ENCODE peak calls at places on chromosomes 3 and 15, in five cellular contexts. One of them, this sample, is unnamed.

GRCh38 chr3:57281710-57282109 is 10.8 kb downstream of the ASB14 start:
- DNase-seq in MG63: no peak
- DNase-seq in activated T-cell treated with anti-CD3 and anti-CD28 coated beads for 1 hour: no peak
- DNase-seq in PC-3: peak
- DNase-seq in heart left ventricle: no peak
- DNase-seq in this sample: no peak

GRCh38 chr3:61875073-61875472 is 313.7 kb downstream of the PTPRG start:
- DNase-seq in MG63: no peak
- DNase-seq in activated T-cell treated with anti-CD3 and anti-CD28 coated beads for 1 hour: no peak
- DNase-seq in PC-3: no peak
- DNase-seq in heart left ventricle: no peak
- DNase-seq in this sample: no peak

GRCh38 chr3:89964347-89964746 is 856.9 kb downstream of the EPHA3 start:
- DNase-seq in MG63: no peak
- DNase-seq in activated T-cell treated with anti-CD3 and anti-CD28 coated beads for 1 hour: no peak
- DNase-seq in PC-3: no peak
- DNase-seq in heart left ventricle: no peak
- DNase-seq in this sample: no peak

GRCh38 chr3:64539451-64540196 is 148.2 kb downstream of the ADAMTS9 start:
- DNase-seq in MG63: peak
- DNase-seq in activated T-cell treated with anti-CD3 and anti-CD28 coated beads for 1 hour: no peak
- DNase-seq in PC-3: no peak
- DNase-seq in heart left ventricle: peak
- DNase-seq in this sample: no peak

GRCh38 chr3:36941658-36942057 is 3.2 kb downstream of the TRANK1 start:
- DNase-seq in MG63: peak
- DNase-seq in activated T-cell treated with anti-CD3 and anti-CD28 coated beads for 1 hour: no peak
- DNase-seq in PC-3: no peak
- DNase-seq in heart left ventricle: no peak
- DNase-seq in this sample: no peak

GRCh38 chr3:132660745-132661067 is 577 bp downstream of the UBA5 start:
- DNase-seq in MG63: no peak
- DNase-seq in activated T-cell treated with anti-CD3 and anti-CD28 coated beads for 1 hour: no peak
- DNase-seq in PC-3: peak
- DNase-seq in heart left ventricle: no peak
- DNase-seq in this sample: no peak

GRCh38 chr3:134932035-134932434 is 137.0 kb downstream of the EPHB1 start:
- DNase-seq in MG63: no peak
- DNase-seq in activated T-cell treated with anti-CD3 and anti-CD28 coated beads for 1 hour: no peak
- DNase-seq in PC-3: no peak
- DNase-seq in heart left ventricle: no peak
- DNase-seq in this sample: no peak

GRCh38 chr15:81023483-81024264 is 23.0 kb downstream of the TLNRD1 start:
- DNase-seq in MG63: peak
- DNase-seq in activated T-cell treated with anti-CD3 and anti-CD28 coated beads for 1 hour: no peak
- DNase-seq in PC-3: peak
- DNase-seq in heart left ventricle: peak
- DNase-seq in this sample: peak

GRCh38 chr3:170585937-170586310 is at the start of gene SLC7A14:
- DNase-seq in MG63: no peak
- DNase-seq in activated T-cell treated with anti-CD3 and anti-CD28 coated beads for 1 hour: no peak
- DNase-seq in PC-3: no peak
- DNase-seq in heart left ventricle: no peak
- DNase-seq in this sample: peak

GRCh38 chr15:35306361-35306981 is 221.4 kb upstream of the NANOGP8 start:
- DNase-seq in MG63: peak
- DNase-seq in activated T-cell treated with anti-CD3 and anti-CD28 coated beads for 1 hour: no peak
- DNase-seq in PC-3: peak
- DNase-seq in heart left ventricle: no peak
- DNase-seq in this sample: no peak

GRCh38 chr3:105033081-105033480 is 333.6 kb upstream of the ALCAM start:
- DNase-seq in MG63: no peak
- DNase-seq in activated T-cell treated with anti-CD3 and anti-CD28 coated beads for 1 hour: no peak
- DNase-seq in PC-3: no peak
- DNase-seq in heart left ventricle: no peak
- DNase-seq in this sample: no peak

GRCh38 chr3:143090486-143090885 is 29.1 kb upstream of the CHST2 start:
- DNase-seq in MG63: peak
- DNase-seq in activated T-cell treated with anti-CD3 and anti-CD28 coated beads for 1 hour: no peak
- DNase-seq in PC-3: no peak
- DNase-seq in heart left ventricle: peak
- DNase-seq in this sample: no peak

GRCh38 chr3:123068227-123069020 is 1.6 kb downstream of the PDIA5 start:
- DNase-seq in MG63: no peak
- DNase-seq in activated T-cell treated with anti-CD3 and anti-CD28 coated beads for 1 hour: no peak
- DNase-seq in PC-3: peak
- DNase-seq in heart left ventricle: no peak
- DNase-seq in this sample: no peak

GRCh38 chr15:70212288-70212962 is 114.7 kb upstream of the TLE3 start:
- DNase-seq in MG63: no peak
- DNase-seq in activated T-cell treated with anti-CD3 and anti-CD28 coated beads for 1 hour: no peak
- DNase-seq in PC-3: no peak
- DNase-seq in heart left ventricle: no peak
- DNase-seq in this sample: no peak

GRCh38 chr3:159865042-159865579 is 123.5 kb upstream of the IL12A start:
- DNase-seq in MG63: peak
- DNase-seq in activated T-cell treated with anti-CD3 and anti-CD28 coated beads for 1 hour: no peak
- DNase-seq in PC-3: peak
- DNase-seq in heart left ventricle: no peak
- DNase-seq in this sample: no peak

GRCh38 chr3:53288214-53288613 is 32.4 kb upstream of the TKT start:
- DNase-seq in MG63: no peak
- DNase-seq in activated T-cell treated with anti-CD3 and anti-CD28 coated beads for 1 hour: no peak
- DNase-seq in PC-3: no peak
- DNase-seq in heart left ventricle: no peak
- DNase-seq in this sample: no peak

This sample was measured in occipital lobe.